ENCODE peak calls at places on chromosome 4, in seven cellular contexts. X is left ventricle myocardium inferior, N is tibial nerve, L is upper lobe of right lung, W is DND-41, S is tibial artery, B is prostate gland. C is an unnamed sample. For H3K9me3, the result is how much of the 10 kb centered on the place peaks cover.

GRCh38 chr4:13705521-13706035 is 78.1 kb upstream of the BOD1L1 start:
- DNase-seq in X (peak), N (no peak), L (peak), W (no peak), S (no peak), B (peak), C (no peak)

GRCh38 chr4:10085828-10086505 is 30.6 kb downstream of the WDR1 start:
- DNase-seq in X (no peak), N (no peak), L (peak), W (no peak), S (peak), B (no peak), C (no peak)

GRCh38 chr4:111360906-111361305 is 738.0 kb upstream of the PITX2 start:
- DNase-seq in X (no peak), N (no peak), L (no peak), W (no peak), S (no peak), B (no peak), C (no peak)

GRCh38 chr4:185683222-185683621 is 128.8 kb downstream of the SORBS2 start:
- DNase-seq in X (no peak), N (no peak), L (no peak), W (no peak), S (no peak), B (no peak), C (no peak)

GRCh38 chr4:140158234-140159030 is 4.4 kb upstream of the MAML3 start:
- DNase-seq in X (no peak), N (no peak), L (no peak), W (no peak), S (no peak), B (peak), C (no peak)

GRCh38 chr4:82801910-82802521 is 3.4 kb upstream of the SCD5 start:
- DNase-seq in X (no peak), N (peak), L (no peak), W (no peak), S (no peak), B (no peak), C (no peak)

GRCh38 chr4:16225139-16225538 is 1.1 kb downstream of the TAPT1 start:
- DNase-seq in X (no peak), N (no peak), L (no peak), W (no peak), S (no peak), B (no peak), C (no peak)

GRCh38 chr4:82421796-82422560 is 8.3 kb downstream of the HNRNPDL start:
- DNase-seq in X (no peak), N (no peak), L (no peak), W (peak), S (no peak), B (no peak), C (no peak)

GRCh38 chr4:183600189-183600685 is 58.7 kb downstream of the RWDD4 start:
- DNase-seq in X (no peak), N (no peak), L (no peak), W (no peak), S (no peak), B (no peak), C (peak)

GRCh38 chr4:27666943-27667342 is 806.3 kb downstream of the STIM2 start:
- DNase-seq in X (no peak), N (no peak), L (no peak), W (no peak), S (no peak), B (no peak), C (no peak)

GRCh38 chr4:1684756-1685603 is 867 bp upstream of the FAM53A start:
- DNase-seq in X (no peak), N (no peak), L (peak), W (no peak), S (peak), B (no peak), C (no peak)

GRCh38 chr4:145098675-145099037 is 545 bp downstream of the ABCE1 start:
- DNase-seq in X (no peak), N (peak), L (no peak), W (peak), S (no peak), B (peak), C (no peak)

GRCh38 chr4:77538144-77538543 is 67.5 kb upstream of the CXCL13 start:
- DNase-seq in X (no peak), N (no peak), L (no peak), W (no peak), S (no peak), B (no peak), C (no peak)

GRCh38 chr4:115323106-115323684 is 209.8 kb upstream of the NDST4 start:
- DNase-seq in X (no peak), N (no peak), L (no peak), W (no peak), S (no peak), B (no peak), C (no peak)

GRCh38 chr4:182188622-182189021 is 54.6 kb upstream of the TENM3 start:
- DNase-seq in X (no peak), N (no peak), L (no peak), W (no peak), S (no peak), B (no peak), C (no peak)

GRCh38 chr4:116705466-116705865 is 379.9 kb downstream of the TRAM1L1 start:
- DNase-seq in X (no peak), N (no peak), L (peak), W (no peak), S (no peak), B (no peak), C (no peak)

GRCh38 chr4:112817933-112818921 is 181.3 kb downstream of the LARP7 start:
- DNase-seq in X (peak), N (peak), L (peak), W (no peak), S (peak), B (no peak), C (no peak)

GRCh38 chr4:146520894-146521542 is 722 bp downstream of the SLC10A7 start:
- DNase-seq in X (no peak), N (peak), L (no peak), W (peak), S (no peak), B (peak), C (peak)

GRCh38 chr4:158496030-158496741 is 25.5 kb upstream of the RXFP1 start:
- DNase-seq in X (peak), N (no peak), L (peak), W (peak), S (no peak), B (no peak), C (no peak)

GRCh38 chr4:129583868-129584267 is 487.9 kb downstream of the C4orf33 start:
- DNase-seq in X (peak), N (peak), L (no peak), W (peak), S (no peak), B (no peak), C (no peak)

GRCh38 chr4:147829401-147830101 is 97.7 kb downstream of the ARHGAP10 start:
- DNase-seq in X (peak), N (peak), L (no peak), W (no peak), S (peak), B (peak), C (no peak)

GRCh38 chr4:110533590-110533910 is 57.6 kb downstream of the ENPEP start:
- DNase-seq in X (no peak), N (no peak), L (no peak), W (no peak), S (no peak), B (no peak), C (no peak)

GRCh38 chr4:154485127-154485773 is 6.3 kb downstream of the DCHS2 start:
- DNase-seq in X (no peak), N (no peak), L (no peak), W (no peak), S (no peak), B (no peak), C (no peak)

GRCh38 chr4:124717101-124717500 is 4.6 kb upstream of the ANKRD50 start:
- DNase-seq in X (no peak), N (no peak), L (no peak), W (peak), S (no peak), B (no peak), C (no peak)

GRCh38 chr4:86788826-86789225 is 60.4 kb downstream of the SLC10A6 start:
- DNase-seq in X (no peak), N (no peak), L (no peak), W (no peak), S (no peak), B (no peak), C (no peak)

GRCh38 chr4:87058272-87059073 is 123.7 kb downstream of the AFF1 start:
- DNase-seq in X (no peak), N (no peak), L (peak), W (no peak), S (no peak), B (no peak), C (no peak)

GRCh38 chr4:11632488-11632887 is 203.8 kb upstream of the HS3ST1 start:
- DNase-seq in X (no peak), N (no peak), L (no peak), W (no peak), S (no peak), B (no peak), C (no peak)

GRCh38 chr4:158010346-158010745 is 162.5 kb downstream of the GASK1B start:
- DNase-seq in X (no peak), N (no peak), L (no peak), W (no peak), S (no peak), B (no peak), C (no peak)

GRCh38 chr4:35565640-35566039 is 678.7 kb downstream of the ARAP2 start:
- DNase-seq in X (no peak), N (no peak), L (no peak), W (no peak), S (no peak), B (no peak), C (no peak)

GRCh38 chr4:169398294-169398693 is 127.5 kb upstream of the SH3RF1 start:
- DNase-seq in X (no peak), N (no peak), L (no peak), W (no peak), S (no peak), B (no peak), C (no peak)

GRCh38 chr4:11130195-11130975 is 298.3 kb downstream of the HS3ST1 start:
- DNase-seq in X (no peak), N (no peak), L (no peak), W (no peak), S (no peak), B (no peak), C (no peak)

GRCh38 chr4:185874516-185875230 is 62.7 kb upstream of the SORBS2 start:
- DNase-seq in X (no peak), N (no peak), L (no peak), W (no peak), S (no peak), B (no peak), C (no peak)

GRCh38 chr4:85773372-85773771 is 298.4 kb downstream of the ARHGAP24 start:
- DNase-seq in X (no peak), N (no peak), L (no peak), W (no peak), S (no peak), B (no peak), C (no peak)

GRCh38 chr4:147480891-147481576 is at the start of gene EDNRA:
- DNase-seq in X (peak), N (no peak), L (peak), W (no peak), S (peak), B (no peak), C (no peak)

GRCh38 chr4:175339100-175339707 is 421.0 kb downstream of the ADAM29 start:
- DNase-seq in X (no peak), N (no peak), L (no peak), W (no peak), S (no peak), B (no peak), C (no peak)

GRCh38 chr4:47915378-47915777 is 995 bp upstream of the NFXL1 start:
- DNase-seq in X (no peak), N (no peak), L (no peak), W (no peak), S (no peak), B (no peak), C (no peak)

GRCh38 chr4:15778742-15779231 is 659 bp downstream of the CD38 start:
- DNase-seq in X (peak), N (no peak), L (peak), W (peak), S (no peak), B (peak), C (peak)

GRCh38 chr4:38003628-38004027 is 43.4 kb downstream of the PTTG2 start:
- DNase-seq in X (no peak), N (no peak), L (no peak), W (no peak), S (no peak), B (no peak), C (no peak)

GRCh38 chr4:38003102-38003501 is 42.9 kb downstream of the PTTG2 start:
- DNase-seq in X (no peak), N (no peak), L (no peak), W (no peak), S (no peak), B (no peak), C (no peak)

GRCh38 chr4:38004887-38005286 is 44.7 kb downstream of the PTTG2 start:
- DNase-seq in X (no peak), N (no peak), L (no peak), W (no peak), S (no peak), B (no peak), C (no peak)

GRCh38 chr4:38002451-38003071 is 42.4 kb downstream of the PTTG2 start:
- DNase-seq in X (no peak), N (no peak), L (no peak), W (no peak), S (no peak), B (no peak), C (no peak)

DNA sequence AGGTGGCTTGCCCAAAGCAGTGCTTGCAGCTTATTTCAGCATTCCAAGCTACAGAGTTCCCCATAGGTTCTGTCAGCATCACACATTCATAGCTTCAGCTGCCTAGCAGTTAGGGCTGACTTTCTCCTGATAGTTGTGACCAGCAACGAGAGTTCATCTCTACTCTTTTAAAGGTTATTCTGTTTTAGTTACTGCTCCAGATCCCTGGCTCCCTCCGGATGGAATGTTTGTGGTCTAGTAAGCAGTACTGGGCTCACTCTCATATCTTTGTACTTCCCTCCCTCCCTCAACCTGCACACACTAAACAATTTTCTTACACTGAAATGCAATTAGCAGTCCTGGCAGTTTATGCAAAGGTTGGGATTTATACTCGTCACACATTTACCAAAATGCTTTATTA is 43.9 kb downstream of the PTTG2 start:
- DNase-seq in X (no peak), N (no peak), L (no peak), W (no peak), S (no peak), B (no peak), C (no peak)
- H3K27ac ChIP-seq in X (no peak), N (no peak), L (no peak), W (no peak), S (no peak), B (no peak), C (no peak)

GRCh38 chr4:71863457-71863856 is 79.6 kb upstream of the GC start:
- DNase-seq in X (no peak), N (no peak), L (no peak), W (no peak), S (no peak), B (no peak), C (no peak)
- H3K9me3 ChIP-seq in X (half or more), N (under half), L (under half), W (under half), S (under half), B (under half), C (under half)

DNA sequence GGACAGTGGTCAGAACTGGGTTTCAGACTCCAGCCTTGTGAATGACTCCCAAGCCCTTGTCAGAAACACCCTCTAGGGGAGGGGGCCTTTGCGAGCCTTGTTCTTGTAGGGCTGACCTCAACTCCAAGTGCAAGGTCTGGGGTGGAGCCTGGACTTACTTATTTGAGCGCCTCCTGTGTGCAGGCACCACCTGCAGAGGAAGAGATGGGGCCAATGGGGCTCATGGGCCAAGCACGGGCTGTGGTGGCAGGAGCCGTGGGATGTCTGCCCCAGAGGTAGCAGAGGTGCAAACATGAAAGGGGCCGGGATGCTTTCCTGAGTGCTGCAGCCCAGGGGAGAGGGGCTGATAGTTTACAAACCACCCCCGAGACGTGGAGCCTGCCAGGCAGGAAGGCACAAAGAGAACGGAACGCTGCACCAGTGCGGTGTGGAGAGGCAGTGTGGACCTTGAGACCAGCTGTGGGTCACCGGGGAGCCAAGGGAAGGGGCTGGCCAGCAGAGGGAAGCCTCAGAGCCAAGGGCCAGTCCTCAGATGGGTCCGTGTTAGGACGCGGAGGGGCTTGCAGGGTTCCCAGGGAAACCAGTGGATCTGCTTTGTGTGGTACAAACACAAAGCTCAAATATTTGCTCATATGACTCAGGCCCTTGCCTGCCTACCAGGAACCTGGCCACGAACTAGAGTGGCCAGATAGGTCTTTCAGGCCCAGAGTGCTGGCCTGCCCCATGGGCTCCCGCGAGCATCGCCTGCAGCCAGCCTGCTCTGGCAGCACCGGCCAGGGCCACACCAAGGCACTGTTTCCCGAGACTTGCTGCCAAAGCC is 8.7 kb upstream of the TADA2B start:
- DNase-seq in X (no peak), N (no peak), L (peak), W (no peak), S (no peak), B (peak), C (no peak)
- H3K27ac ChIP-seq in X (no peak), N (no peak), L (peak), W (no peak), S (no peak), B (no peak), C (no peak)

GRCh38 chr4:138609943-138610350 is 367.8 kb upstream of the SLC7A11 start:
- DNase-seq in X (no peak), N (no peak), L (no peak), W (no peak), S (no peak), B (no peak), C (no peak)
- H3K9me3 ChIP-seq in X (under half), N (under half), L (under half), W (under half), S (under half), B (under half), C (under half)

DNA sequence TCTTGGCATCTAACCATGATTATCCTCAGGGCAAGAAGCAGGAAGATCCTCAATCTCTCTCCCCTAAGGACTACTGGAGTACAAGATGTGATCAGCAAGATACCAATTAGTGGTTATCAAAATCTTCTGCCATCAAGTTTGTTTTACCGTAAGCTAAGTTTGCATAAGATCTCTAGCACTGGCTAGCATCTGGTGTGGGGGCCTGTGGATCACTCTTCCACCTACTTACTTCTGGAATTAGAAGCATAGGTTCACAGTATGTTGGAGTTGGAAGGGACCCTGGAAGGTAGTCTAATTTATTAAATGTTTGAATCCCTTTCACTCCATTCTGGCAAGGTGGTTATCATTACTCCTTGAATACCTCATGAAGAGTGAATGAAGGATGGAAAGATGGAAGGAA is 93.3 kb upstream of the BANK1 start:
- DNase-seq in X (no peak), N (no peak), L (no peak), W (no peak), S (no peak), B (no peak), C (no peak)
- H3K27ac ChIP-seq in X (no peak), N (no peak), L (no peak), W (no peak), S (no peak), B (no peak), C (no peak)

DNA sequence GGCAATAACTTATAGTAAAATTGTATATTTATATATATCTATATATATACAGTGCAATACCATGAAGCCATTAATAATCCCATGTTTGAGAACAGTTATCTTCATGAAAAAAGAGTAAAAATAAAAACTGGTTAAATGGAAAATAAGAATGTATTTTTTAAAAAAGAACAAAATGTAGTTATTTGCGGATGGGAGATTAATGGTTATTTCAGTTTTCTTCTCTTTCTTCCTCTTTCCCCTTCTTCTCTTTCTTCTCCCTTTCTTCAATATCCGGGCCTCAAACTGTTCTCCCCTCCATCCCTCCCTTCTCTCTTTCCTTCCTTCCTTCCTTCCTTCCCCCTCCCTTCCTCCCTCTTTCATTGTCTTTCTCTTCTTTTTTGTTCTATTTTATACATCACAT is 1301.7 kb upstream of the IGFBP7 start:
- DNase-seq in X (no peak), N (no peak), L (no peak), W (no peak), S (no peak), B (no peak), C (no peak)
- H3K9me3 ChIP-seq in X (under half), N (under half), L (under half), W (under half), S (under half), B (under half), C (under half)

DNA sequence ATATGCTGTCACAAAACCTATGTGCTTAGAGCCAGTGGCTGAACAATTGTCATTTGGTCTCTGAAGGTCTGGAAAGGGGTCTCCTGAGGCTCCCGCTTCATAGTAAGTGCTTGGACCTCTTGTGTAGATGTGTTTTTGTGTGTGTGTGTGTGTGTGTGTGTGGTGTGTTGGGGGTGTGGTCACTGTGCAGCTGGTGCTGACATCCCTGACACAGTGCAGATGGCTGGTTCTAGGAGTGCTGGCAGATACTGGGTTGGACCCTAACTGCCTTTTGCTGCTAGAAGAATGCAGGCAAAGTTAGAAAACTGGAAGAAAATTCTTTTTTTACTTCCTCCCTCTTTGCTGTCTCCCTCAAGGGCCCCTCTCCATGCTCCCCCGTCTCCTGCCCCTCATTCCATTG is 1872.6 kb downstream of the ARAP2 start:
- DNase-seq in X (no peak), N (no peak), L (no peak), W (no peak), S (no peak), B (no peak), C (no peak)
- H3K27ac ChIP-seq in X (no peak), N (no peak), L (no peak), W (no peak), S (no peak), B (no peak), C (no peak)

GRCh38 chr4:271492-272103 is 33.7 kb downstream of the ZNF732 start:
- DNase-seq in X (no peak), N (no peak), L (no peak), W (no peak), S (no peak), B (no peak), C (no peak)
- H3K9me3 ChIP-seq in X (half or more), N (under half), L (half or more), W (half or more), S (half or more), B (under half), C (under half)

C was measured in naive thymus-derived CD4-positive, alpha-beta T cell.